ENCODE peak calls at places on chromosomes 11 and 22, in seven cellular contexts. V, U, N, I, T, C and K are unnamed samples.

GRCh38 chr22:23849009-23850006 is 8.4 kb upstream of the SLC2A11 start:
- DNase-seq in V (peak), U (peak), N (peak), I (peak), T (peak), C (peak), K (peak)

GRCh38 chr22:26547837-26548236 is 35.6 kb upstream of the TFIP11 start:
- DNase-seq in V (no peak), U (no peak), N (no peak), I (no peak), T (no peak), C (no peak), K (no peak)

GRCh38 chr11:88474655-88475054 is 137.1 kb upstream of the CTSC start:
- DNase-seq in V (no peak), U (no peak), N (no peak), I (no peak), T (no peak), C (no peak), K (no peak)

GRCh38 chr11:47991266-47991830 is 11.0 kb downstream of the PTPRJ start:
- DNase-seq in V (peak), U (no peak), N (no peak), I (peak), T (peak), C (no peak), K (peak)

GRCh38 chr11:114163231-114163631 is 103.7 kb downstream of the ZBTB16 start:
- DNase-seq in V (no peak), U (no peak), N (no peak), I (peak), T (no peak), C (peak), K (peak)

GRCh38 chr22:33986167-33986771 is 66.0 kb upstream of the LARGE1 start:
- DNase-seq in V (no peak), U (no peak), N (no peak), I (no peak), T (no peak), C (no peak), K (no peak)

GRCh38 chr11:68792400-68792955 is 41.2 kb upstream of the TESMIN start:
- DNase-seq in V (no peak), U (no peak), N (no peak), I (no peak), T (no peak), C (no peak), K (no peak)

GRCh38 chr11:83151274-83151977 is 5.5 kb upstream of the PCF11 start:
- DNase-seq in V (peak), U (no peak), N (no peak), I (no peak), T (no peak), C (no peak), K (no peak)

GRCh38 chr22:37163618-37164534 is 14.2 kb upstream of the IL2RB start:
- DNase-seq in V (no peak), U (no peak), N (no peak), I (no peak), T (no peak), C (no peak), K (no peak)

GRCh38 chr11:19323502-19323901 is 82.8 kb upstream of the E2F8 start:
- DNase-seq in V (no peak), U (no peak), N (no peak), I (no peak), T (no peak), C (no peak), K (no peak)

GRCh38 chr11:77276271-77276670 is 25.2 kb downstream of the GDPD4 start:
- DNase-seq in V (no peak), U (peak), N (no peak), I (no peak), T (no peak), C (no peak), K (no peak)

GRCh38 chr11:133942594-133942993 is 14.2 kb downstream of the IGSF9B start:
- DNase-seq in V (no peak), U (no peak), N (no peak), I (no peak), T (no peak), C (no peak), K (no peak)

GRCh38 chr11:22192642-22193347 is at the start of gene ANO5:
- DNase-seq in V (peak), U (no peak), N (peak), I (peak), T (peak), C (peak), K (peak)

GRCh38 chr11:83257638-83258229 is 28.4 kb downstream of the CCDC90B start:
- DNase-seq in V (no peak), U (peak), N (no peak), I (no peak), T (peak), C (peak), K (no peak)

GRCh38 chr22:28903080-28903479 is 19.7 kb downstream of the ZNRF3 start:
- DNase-seq in V (peak), U (peak), N (peak), I (no peak), T (peak), C (peak), K (peak)

GRCh38 chr11:117538731-117539130 is 211.1 kb downstream of the CEP164 start:
- DNase-seq in V (no peak), U (no peak), N (no peak), I (no peak), T (no peak), C (no peak), K (no peak)

GRCh38 chr11:44980533-44981427 is 30.1 kb upstream of the TP53I11 start:
- DNase-seq in V (peak), U (no peak), N (no peak), I (peak), T (no peak), C (no peak), K (no peak)

GRCh38 chr11:73376803-73377629 is 817 bp downstream of the RELT start:
- DNase-seq in V (peak), U (peak), N (peak), I (peak), T (peak), C (peak), K (peak)

GRCh38 chr22:37196539-37197450 is 8.7 kb upstream of the C1QTNF6 start:
- DNase-seq in V (peak), U (peak), N (peak), I (peak), T (peak), C (peak), K (peak)

GRCh38 chr22:17222503-17222902 is 3.3 kb upstream of the ADA2 start:
- DNase-seq in V (no peak), U (no peak), N (no peak), I (peak), T (no peak), C (no peak), K (no peak)

GRCh38 chr11:20308601-20309000 is 54.9 kb upstream of the HTATIP2 start:
- DNase-seq in V (no peak), U (no peak), N (no peak), I (no peak), T (no peak), C (no peak), K (no peak)

GRCh38 chr22:17501679-17502285 is 61.5 kb upstream of the SLC25A18 start:
- DNase-seq in V (peak), U (peak), N (no peak), I (peak), T (no peak), C (no peak), K (peak)

GRCh38 chr11:3994030-3994640 is 100.5 kb upstream of the RRM1 start:
- DNase-seq in V (no peak), U (no peak), N (no peak), I (no peak), T (no peak), C (no peak), K (no peak)

DNA sequence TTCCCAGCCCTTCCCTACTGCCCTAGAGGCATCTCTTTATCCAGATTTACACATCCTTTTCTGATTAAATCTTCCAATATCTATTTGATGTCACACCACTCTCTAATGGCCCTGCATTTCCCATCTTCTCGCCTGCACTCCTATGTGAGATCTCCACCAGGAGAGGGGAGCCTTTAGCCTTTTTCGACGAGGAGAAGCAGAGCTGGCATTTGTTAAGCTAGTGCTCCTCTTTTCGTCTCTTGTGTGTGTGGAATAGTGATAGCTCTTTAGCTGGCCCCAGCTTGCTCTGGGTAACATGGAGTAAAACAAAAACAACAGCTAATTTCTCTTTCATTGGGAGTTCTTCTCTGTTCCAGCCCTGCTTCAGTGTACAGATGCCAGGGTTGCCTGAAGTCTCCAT is 536.5 kb downstream of the NTM start:
- DNase-seq in V (no peak), U (peak), N (no peak), I (no peak), T (no peak), C (no peak), K (no peak)
- TF ChIP-seq CTCF in V (no peak), U (peak), N (peak), I (peak), T (no peak), C (no peak), K (no peak)

DNA sequence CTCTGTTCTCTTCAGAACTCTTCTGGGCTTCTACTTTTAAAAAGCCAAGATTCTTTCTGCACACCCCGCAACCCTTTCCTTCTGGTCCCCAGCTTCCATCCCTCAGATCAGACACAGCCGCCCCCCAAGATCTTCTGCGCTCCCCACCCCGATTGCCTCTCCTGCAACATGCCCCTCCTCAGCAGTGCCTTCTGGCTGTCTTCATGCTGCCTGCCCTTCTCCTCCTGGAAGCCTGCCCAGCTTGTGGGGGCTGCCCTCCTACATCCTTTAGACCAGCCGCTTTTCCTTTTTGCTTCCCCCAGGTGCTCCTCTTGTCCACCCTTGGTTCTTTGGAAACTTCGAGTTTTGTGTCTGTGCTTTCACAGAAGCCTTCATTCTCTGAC is 144.2 kb downstream of the FEZ1 start:
- DNase-seq in V (no peak), U (no peak), N (no peak), I (no peak), T (no peak), C (no peak), K (no peak)
- TF ChIP-seq CTCF in V (no peak), U (no peak), N (no peak), I (no peak), T (no peak), C (no peak), K (no peak)

GRCh38 chr11:57214494-57214893 is 22.6 kb downstream of the APLNR start:
- DNase-seq in V (no peak), U (peak), N (no peak), I (no peak), T (no peak), C (no peak), K (no peak)
- TF ChIP-seq CTCF in V (no peak), U (peak), N (no peak), I (no peak), T (no peak), C (no peak), K (no peak)

GRCh38 chr11:119773016-119773415 is 44.0 kb upstream of the NECTIN1 start:
- DNase-seq in V (no peak), U (no peak), N (no peak), I (no peak), T (no peak), C (no peak), K (no peak)
- TF ChIP-seq CTCF in V (no peak), U (no peak), N (no peak), I (no peak), T (no peak), C (no peak), K (no peak)

GRCh38 chr11:71472357-71472885 is 19.4 kb downstream of the NADSYN1 start:
- DNase-seq in V (no peak), U (no peak), N (no peak), I (no peak), T (no peak), C (no peak), K (no peak)
- TF ChIP-seq CTCF in V (no peak), U (no peak), N (no peak), I (no peak), T (no peak), C (no peak), K (no peak)

DNA sequence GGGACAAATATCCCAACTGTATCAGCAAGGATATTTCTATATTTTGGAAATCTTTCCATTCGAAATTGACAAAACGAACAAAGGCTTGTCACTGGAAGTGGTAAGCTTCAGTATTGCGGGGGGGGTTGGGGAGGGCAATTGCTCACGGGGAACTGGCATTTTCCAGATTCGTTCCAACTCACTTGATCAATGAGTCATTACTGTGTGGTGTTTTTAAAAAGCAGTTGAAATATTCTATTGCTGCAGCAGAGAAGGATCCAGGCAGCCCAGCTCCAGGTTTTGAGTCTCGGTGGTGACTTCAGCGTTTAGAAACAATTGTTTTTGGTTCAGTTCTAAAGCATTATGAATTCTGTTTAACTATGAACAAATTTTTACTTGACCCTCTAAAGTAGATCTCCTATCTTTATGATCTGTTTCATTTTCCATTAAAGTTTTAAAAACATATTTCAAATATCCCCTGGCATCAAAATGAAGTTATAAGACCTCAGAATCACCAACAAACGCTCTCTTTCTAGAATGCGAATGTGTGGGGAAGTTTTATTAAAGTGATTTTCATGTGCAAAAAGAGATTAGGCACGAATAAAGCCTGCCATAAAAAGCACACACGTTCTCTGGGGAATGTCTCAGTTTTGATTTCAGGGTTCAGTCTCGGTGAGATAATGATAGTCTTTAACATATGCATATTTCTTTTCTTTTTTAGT is 33.7 kb upstream of the FBLN1 start:
- DNase-seq in V (no peak), U (peak), N (no peak), I (no peak), T (no peak), C (peak), K (peak)
- TF ChIP-seq CTCF in V (no peak), U (no peak), N (no peak), I (no peak), T (no peak), C (no peak), K (no peak)

GRCh38 chr11:11163256-11163655 is 189.8 kb downstream of the CSNK2A3 start:
- DNase-seq in V (no peak), U (no peak), N (no peak), I (no peak), T (no peak), C (no peak), K (no peak)
- TF ChIP-seq CTCF in V (no peak), U (peak), N (no peak), I (peak), T (peak), C (peak), K (no peak)

DNA sequence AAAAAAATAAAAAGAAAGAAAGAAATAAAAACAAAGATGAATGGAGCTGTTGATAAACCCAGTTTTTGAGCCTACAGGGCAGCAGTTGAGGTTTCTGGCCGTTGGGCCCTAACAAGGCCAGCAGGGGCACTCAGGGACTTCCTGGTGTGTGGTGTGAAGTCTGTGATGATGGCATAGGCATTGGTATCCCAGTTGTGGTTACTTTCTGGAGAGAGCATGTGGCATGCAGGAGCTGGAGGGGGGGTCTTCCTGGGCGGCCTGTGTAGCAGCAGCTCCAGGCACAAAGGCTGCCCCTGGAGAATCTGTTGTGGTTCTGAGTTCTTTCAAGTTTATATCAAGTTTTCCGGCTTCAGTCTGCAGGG is 2.0 kb upstream of the TXNRD2 start:
- DNase-seq in V (no peak), U (peak), N (no peak), I (peak), T (no peak), C (peak), K (no peak)
- TF ChIP-seq CTCF in V (no peak), U (peak), N (no peak), I (no peak), T (peak), C (no peak), K (no peak)

GRCh38 chr11:123690490-123690889 is 36.1 kb upstream of the SCN3B start:
- DNase-seq in V (no peak), U (peak), N (no peak), I (no peak), T (no peak), C (no peak), K (no peak)

GRCh38 chr11:123700774-123701173 is 40.7 kb downstream of the ZNF202 start:
- DNase-seq in V (peak), U (no peak), N (no peak), I (no peak), T (no peak), C (no peak), K (no peak)

GRCh38 chr11:123694551-123694950 is 40.1 kb upstream of the SCN3B start:
- DNase-seq in V (no peak), U (no peak), N (no peak), I (no peak), T (no peak), C (no peak), K (no peak)

GRCh38 chr11:123702137-123702536 is 39.3 kb downstream of the ZNF202 start:
- DNase-seq in V (no peak), U (no peak), N (peak), I (no peak), T (no peak), C (no peak), K (no peak)

GRCh38 chr11:123696183-123696582 is 41.8 kb upstream of the SCN3B start:
- DNase-seq in V (no peak), U (no peak), N (no peak), I (no peak), T (no peak), C (no peak), K (no peak)
- TF ChIP-seq CTCF in V (no peak), U (no peak), N (no peak), I (no peak), T (no peak), C (no peak), K (no peak)